ENCODE peak calls at places on chromosomes 1 and 21, in six cellular contexts. D is GM12878, A is tibial artery, E is tibial nerve, P is brain microvascular endothelial cell, H is body of pancreas. B is an unnamed sample.

GRCh38 chr1:32817815-32818786 is 648 bp downstream of the S100PBP start:
- DNase-seq in D (no peak), A (peak), E (peak), P (no peak), H (peak), B (no peak)

GRCh38 chr1:226945106-226945857 is 5.2 kb downstream of the COQ8A start:
- DNase-seq in D (no peak), A (peak), E (no peak), P (no peak), H (peak), B (no peak)

GRCh38 chr21:41821081-41821755 is 54.4 kb upstream of the RIPK4 start:
- DNase-seq in D (no peak), A (peak), E (no peak), P (no peak), H (no peak), B (no peak)

GRCh38 chr1:14345925-14346550 is 252.4 kb upstream of the KAZN start:
- DNase-seq in D (no peak), A (no peak), E (no peak), P (no peak), H (no peak), B (no peak)

GRCh38 chr1:89605692-89606091 is 27.2 kb upstream of the LRRC8C start:
- DNase-seq in D (no peak), A (no peak), E (no peak), P (peak), H (no peak), B (no peak)

GRCh38 chr1:28421744-28422143 is 52.2 kb downstream of the PHACTR4 start:
- DNase-seq in D (no peak), A (no peak), E (no peak), P (no peak), H (no peak), B (no peak)

GRCh38 chr1:205492201-205492667 is 12.2 kb upstream of the CDK18 start:
- DNase-seq in D (no peak), A (no peak), E (no peak), P (no peak), H (peak), B (no peak)

GRCh38 chr1:236524142-236524891 is 535 bp downstream of the LGALS8 start:
- DNase-seq in D (peak), A (no peak), E (peak), P (peak), H (peak), B (no peak)

GRCh38 chr1:59516881-59517280 is 220.0 kb downstream of the FGGY start:
- DNase-seq in D (no peak), A (no peak), E (peak), P (peak), H (peak), B (no peak)

GRCh38 chr21:42599486-42599885 is 53.9 kb upstream of the PDE9A start:
- DNase-seq in D (no peak), A (no peak), E (no peak), P (no peak), H (no peak), B (no peak)

GRCh38 chr1:155479205-155479604 is 83.4 kb downstream of the ASH1L start:
- DNase-seq in D (no peak), A (no peak), E (no peak), P (peak), H (no peak), B (no peak)

GRCh38 chr1:43801203-43801602 is 93.9 kb downstream of the ST3GAL3 start:
- DNase-seq in D (no peak), A (no peak), E (no peak), P (no peak), H (no peak), B (no peak)

GRCh38 chr1:110548381-110548780 is 29.4 kb upstream of the KCNA10 start:
- DNase-seq in D (no peak), A (no peak), E (no peak), P (no peak), H (peak), B (no peak)

GRCh38 chr1:11158720-11159321 is 30.3 kb upstream of the ANGPTL7 start:
- DNase-seq in D (no peak), A (no peak), E (no peak), P (peak), H (no peak), B (no peak)

GRCh38 chr1:22612657-22613056 is 23.8 kb upstream of the C1QA start:
- DNase-seq in D (no peak), A (no peak), E (no peak), P (no peak), H (no peak), B (no peak)

GRCh38 chr1:153507926-153508583 is 27.7 kb downstream of the S100A6 start:
- DNase-seq in D (no peak), A (no peak), E (no peak), P (no peak), H (no peak), B (no peak)

GRCh38 chr1:157697781-157698569 is 2.6 kb downstream of the FCRL3 start:
- DNase-seq in D (no peak), A (no peak), E (no peak), P (no peak), H (no peak), B (no peak)

GRCh38 chr1:206706806-206707205 is 22.1 kb downstream of the MAPKAPK2 start:
- DNase-seq in D (no peak), A (no peak), E (no peak), P (no peak), H (no peak), B (no peak)

GRCh38 chr1:54477153-54477561 is 70.9 kb upstream of the ACOT11 start:
- DNase-seq in D (no peak), A (no peak), E (no peak), P (no peak), H (no peak), B (no peak)

GRCh38 chr1:230639714-230640209 is 2.5 kb upstream of the COG2 start:
- DNase-seq in D (no peak), A (no peak), E (no peak), P (no peak), H (no peak), B (no peak)

GRCh38 chr1:80293818-80294217 is 1287.3 kb upstream of the ADGRL4 start:
- DNase-seq in D (no peak), A (no peak), E (no peak), P (no peak), H (no peak), B (no peak)

GRCh38 chr1:15248238-15248637 is 1.2 kb downstream of the FHAD1 start:
- DNase-seq in D (no peak), A (no peak), E (no peak), P (no peak), H (no peak), B (no peak)

GRCh38 chr1:203548917-203549708 is 55.2 kb downstream of the OPTC start:
- DNase-seq in D (no peak), A (no peak), E (no peak), P (no peak), H (no peak), B (no peak)

GRCh38 chr1:54805466-54805865 is 4.3 kb upstream of the TTC22 start:
- DNase-seq in D (no peak), A (peak), E (no peak), P (no peak), H (no peak), B (no peak)

GRCh38 chr1:11935040-11935378 is 492 bp downstream of the PLOD1 start:
- DNase-seq in D (no peak), A (no peak), E (no peak), P (no peak), H (no peak), B (no peak)

GRCh38 chr21:35974801-35975200 is 85.5 kb downstream of the SETD4 start:
- DNase-seq in D (no peak), A (no peak), E (no peak), P (peak), H (peak), B (no peak)

GRCh38 chr1:36326499-36326898 is 3.1 kb upstream of the EVA1B start:
- DNase-seq in D (no peak), A (no peak), E (no peak), P (no peak), H (no peak), B (no peak)

GRCh38 chr1:16019580-16020277 is 1.9 kb upstream of the HSPB7 start:
- DNase-seq in D (no peak), A (peak), E (no peak), P (peak), H (no peak), B (no peak)

GRCh38 chr1:10866314-10867091 is 70.1 kb upstream of the CASZ1 start:
- DNase-seq in D (no peak), A (no peak), E (no peak), P (peak), H (peak), B (peak)

GRCh38 chr1:157403203-157403602 is 149.1 kb downstream of the FCRL5 start:
- DNase-seq in D (no peak), A (no peak), E (no peak), P (no peak), H (no peak), B (no peak)

GRCh38 chr1:39639333-39640130 is at the start of gene HEYL:
- DNase-seq in D (no peak), A (peak), E (peak), P (peak), H (peak), B (no peak)

GRCh38 chr1:2256430-2257244 is 28.5 kb downstream of the SKI start:
- DNase-seq in D (no peak), A (no peak), E (no peak), P (no peak), H (no peak), B (no peak)

GRCh38 chr1:42214447-42214871 is 49.9 kb upstream of the GUCA2A start:
- DNase-seq in D (no peak), A (no peak), E (peak), P (peak), H (peak), B (no peak)

GRCh38 chr1:15991427-15992186 is 12.4 kb upstream of the SRARP start:
- DNase-seq in D (no peak), A (no peak), E (no peak), P (no peak), H (no peak), B (no peak)

GRCh38 chr1:165011947-165012346 is 344.6 kb downstream of the LMX1A start:
- DNase-seq in D (no peak), A (no peak), E (no peak), P (no peak), H (no peak), B (no peak)
- H3K27ac ChIP-seq in D (no peak), A (no peak), E (no peak), P (no peak), H (no peak), B (no peak)

GRCh38 chr1:196891251-196891650 is 3.4 kb downstream of the CFHR4 start:
- DNase-seq in D (no peak), A (no peak), E (no peak), P (no peak), H (no peak), B (no peak)
- H3K27ac ChIP-seq in D (no peak), A (no peak), E (no peak), P (no peak), H (no peak), B (no peak)

DNA sequence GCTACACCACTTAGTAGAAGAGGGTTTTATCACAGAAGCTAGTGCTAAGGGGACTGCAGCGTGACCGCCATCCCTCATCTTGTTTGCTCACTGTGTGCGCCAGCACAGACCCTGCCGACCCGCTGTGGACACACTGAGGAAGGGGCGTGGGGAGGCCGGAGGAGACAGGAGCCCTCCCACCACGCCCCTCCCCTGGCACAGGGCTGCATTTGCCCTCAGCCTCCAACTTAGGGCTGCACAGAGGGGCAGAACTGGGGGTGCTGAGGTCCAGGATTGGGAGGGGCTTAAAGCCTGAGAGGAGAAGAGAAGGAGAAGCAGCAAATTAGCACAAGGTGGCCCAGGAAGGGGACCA is 37.2 kb downstream of the RRP1 start:
- DNase-seq in D (no peak), A (no peak), E (no peak), P (no peak), H (no peak), B (no peak)
- H3K27ac ChIP-seq in D (no peak), A (no peak), E (no peak), P (no peak), H (no peak), B (peak)

DNA sequence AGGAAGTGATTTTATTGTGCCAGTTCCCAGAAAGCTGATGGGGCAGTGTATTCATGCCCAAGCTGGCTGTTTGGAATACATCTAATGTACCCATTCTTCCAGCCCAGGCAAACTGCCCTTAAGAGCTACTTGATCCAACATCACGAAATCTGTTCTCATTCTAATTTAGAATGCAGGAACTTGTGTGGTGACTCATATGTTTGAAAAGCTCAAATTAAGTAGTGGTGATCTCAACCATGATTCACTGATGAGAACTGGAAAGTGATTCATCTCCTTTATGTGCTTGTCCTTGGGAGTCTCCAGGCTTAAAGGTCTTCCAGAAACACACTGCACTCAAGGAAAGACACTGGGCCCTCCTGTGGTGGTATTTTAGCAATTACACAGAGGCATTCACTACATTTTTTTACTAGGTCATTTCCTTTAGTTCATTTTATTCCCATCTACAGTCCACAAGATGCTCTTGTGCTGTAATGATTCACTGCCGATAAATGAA is 65.4 kb downstream of the RPE65 start:
- DNase-seq in D (no peak), A (no peak), E (no peak), P (peak), H (no peak), B (no peak)
- H3K27ac ChIP-seq in D (no peak), A (peak), E (no peak), P (peak), H (peak), B (no peak)

GRCh38 chr1:1197551-1198422 is 8.6 kb downstream of the TNFRSF18 start:
- DNase-seq in D (no peak), A (no peak), E (no peak), P (no peak), H (no peak), B (no peak)
- H3K27ac ChIP-seq in D (no peak), A (no peak), E (no peak), P (no peak), H (no peak), B (no peak)